ENCODE peak calls at places on chromosome 21, in six cellular contexts. D, S, A, Y, G and T are unnamed samples.

GRCh38 chr21:16713331-16714114 is 799.3 kb upstream of the CXADR start:
- DNase-seq in D (no peak), S (no peak), A (peak), Y (no peak), G (peak), T (no peak)

GRCh38 chr21:39867198-39867650 is at the start of gene PCP4:
- DNase-seq in D (peak), S (peak), A (peak), Y (peak), G (no peak), T (peak)

GRCh38 chr21:29205009-29205408 is 74.6 kb downstream of the MAP3K7CL start:
- DNase-seq in D (no peak), S (no peak), A (no peak), Y (no peak), G (no peak), T (no peak)

GRCh38 chr21:42321845-42322244 is 6.6 kb upstream of the TFF3 start:
- DNase-seq in D (no peak), S (no peak), A (no peak), Y (no peak), G (no peak), T (no peak)

GRCh38 chr21:39660596-39660995 is 47.9 kb downstream of the B3GALT5 start:
- DNase-seq in D (no peak), S (peak), A (peak), Y (peak), G (peak), T (no peak)

GRCh38 chr21:46095106-46095719 is 2.7 kb upstream of the COL6A2 start:
- DNase-seq in D (no peak), S (no peak), A (no peak), Y (no peak), G (no peak), T (no peak)

GRCh38 chr21:39518055-39518844 is 66.5 kb downstream of the SH3BGR start:
- DNase-seq in D (peak), S (peak), A (peak), Y (peak), G (peak), T (no peak)

GRCh38 chr21:32131960-32132359 is 146.9 kb downstream of the MIS18A start:
- DNase-seq in D (no peak), S (peak), A (peak), Y (no peak), G (peak), T (no peak)

GRCh38 chr21:15064576-15065380 is at the start of gene NRIP1:
- DNase-seq in D (peak), S (peak), A (peak), Y (peak), G (peak), T (peak)